ENCODE peak calls at places on chromosome 18, in four cellular contexts. One of them, this sample, is unnamed.

GRCh38 chr18:48459016-48459415 is 49.8 kb upstream of the ZBTB7C start:
- DNase-seq in fibroblast of lung: no peak
- DNase-seq in suprapubic skin: no peak
- DNase-seq in CD8-positive, alpha-beta T cell: no peak
- DNase-seq in this sample: no peak

GRCh38 chr18:31248783-31249521 is 69.0 kb upstream of the DSG1 start:
- DNase-seq in fibroblast of lung: peak; percentile 91
- DNase-seq in suprapubic skin: no peak
- DNase-seq in CD8-positive, alpha-beta T cell: no peak
- DNase-seq in this sample: no peak

GRCh38 chr18:6785001-6785400 is 55.5 kb downstream of the ARHGAP28 start:
- DNase-seq in fibroblast of lung: peak; percentile 58
- DNase-seq in suprapubic skin: no peak
- DNase-seq in CD8-positive, alpha-beta T cell: no peak
- DNase-seq in this sample: no peak

GRCh38 chr18:49731421-49731841 is 81.9 kb downstream of the ACAA2 start:
- DNase-seq in fibroblast of lung: no peak
- DNase-seq in suprapubic skin: no peak
- DNase-seq in CD8-positive, alpha-beta T cell: no peak
- DNase-seq in this sample: no peak

GRCh38 chr18:54269924-54270844 is 867 bp downstream of the POLI start:
- DNase-seq in fibroblast of lung: peak; percentile 53
- DNase-seq in suprapubic skin: no peak
- DNase-seq in CD8-positive, alpha-beta T cell: peak; percentile 23
- DNase-seq in this sample: no peak

GRCh38 chr18:79378416-79379250 is 17.1 kb upstream of the NFATC1 start:
- DNase-seq in fibroblast of lung: peak; percentile 63
- DNase-seq in suprapubic skin: peak; percentile 89
- DNase-seq in CD8-positive, alpha-beta T cell: peak; percentile 74
- DNase-seq in this sample: no peak

GRCh38 chr18:31102020-31102684 is at the start of gene DSC2:
- DNase-seq in fibroblast of lung: peak; percentile 11
- DNase-seq in suprapubic skin: peak; percentile 68
- DNase-seq in CD8-positive, alpha-beta T cell: no peak
- DNase-seq in this sample: no peak

GRCh38 chr18:59697236-59697932 is at the start of gene CCBE1:
- DNase-seq in fibroblast of lung: peak; percentile 71
- DNase-seq in suprapubic skin: peak; percentile 78
- DNase-seq in CD8-positive, alpha-beta T cell: no peak
- DNase-seq in this sample: no peak

GRCh38 chr18:13120967-13121586 is 97.5 kb upstream of the LDLRAD4 start:
- DNase-seq in fibroblast of lung: peak; percentile 86
- DNase-seq in suprapubic skin: no peak
- DNase-seq in CD8-positive, alpha-beta T cell: no peak
- DNase-seq in this sample: no peak

GRCh38 chr18:58569490-58569911 is 59.4 kb downstream of the ALPK2 start:
- DNase-seq in fibroblast of lung: no peak
- DNase-seq in suprapubic skin: no peak
- DNase-seq in CD8-positive, alpha-beta T cell: no peak
- DNase-seq in this sample: peak; percentile 46

GRCh38 chr18:2316082-2316481 is 255.2 kb downstream of the METTL4 start:
- DNase-seq in fibroblast of lung: peak; percentile 42
- DNase-seq in suprapubic skin: no peak
- DNase-seq in CD8-positive, alpha-beta T cell: no peak
- DNase-seq in this sample: no peak
- H3K4me3 ChIP-seq in fibroblast of lung: no peak overlapping the region
- H3K4me3 ChIP-seq in suprapubic skin: no peak overlapping the region
- H3K4me3 ChIP-seq in CD8-positive, alpha-beta T cell: no peak overlapping the region
- H3K4me3 ChIP-seq in this sample: no peak overlapping the region

GRCh38 chr18:62409821-62410220 is 84.7 kb downstream of the TNFRSF11A start:
- DNase-seq in fibroblast of lung: no peak
- DNase-seq in suprapubic skin: no peak
- DNase-seq in CD8-positive, alpha-beta T cell: no peak
- DNase-seq in this sample: no peak

GRCh38 chr18:62412248-62412979 is 87.3 kb downstream of the TNFRSF11A start:
- DNase-seq in fibroblast of lung: no peak
- DNase-seq in suprapubic skin: no peak
- DNase-seq in CD8-positive, alpha-beta T cell: no peak
- DNase-seq in this sample: no peak

GRCh38 chr18:62418258-62418657 is 93.1 kb downstream of the TNFRSF11A start:
- DNase-seq in fibroblast of lung: no peak
- DNase-seq in suprapubic skin: no peak
- DNase-seq in CD8-positive, alpha-beta T cell: no peak
- DNase-seq in this sample: no peak

GRCh38 chr18:62407660-62408059 is 82.5 kb downstream of the TNFRSF11A start:
- DNase-seq in fibroblast of lung: no peak
- DNase-seq in suprapubic skin: no peak
- DNase-seq in CD8-positive, alpha-beta T cell: no peak
- DNase-seq in this sample: no peak

GRCh38 chr18:62413189-62413588 is 88.1 kb downstream of the TNFRSF11A start:
- DNase-seq in fibroblast of lung: no peak
- DNase-seq in suprapubic skin: no peak
- DNase-seq in CD8-positive, alpha-beta T cell: no peak
- DNase-seq in this sample: no peak
- H3K4me3 ChIP-seq in fibroblast of lung: no peak overlapping the region
- H3K4me3 ChIP-seq in suprapubic skin: no peak overlapping the region
- H3K4me3 ChIP-seq in CD8-positive, alpha-beta T cell: no peak overlapping the region
- H3K4me3 ChIP-seq in this sample: no peak overlapping the region

GRCh38 chr18:78087338-78087737 is 837.7 kb downstream of the GALR1 start:
- DNase-seq in fibroblast of lung: no peak
- DNase-seq in suprapubic skin: no peak
- DNase-seq in CD8-positive, alpha-beta T cell: no peak
- DNase-seq in this sample: no peak

GRCh38 chr18:78085241-78086185 is 835.9 kb downstream of the GALR1 start:
- DNase-seq in fibroblast of lung: no peak
- DNase-seq in suprapubic skin: no peak
- DNase-seq in CD8-positive, alpha-beta T cell: no peak
- DNase-seq in this sample: no peak

GRCh38 chr18:78082776-78083175 is 833.1 kb downstream of the GALR1 start:
- DNase-seq in fibroblast of lung: no peak
- DNase-seq in suprapubic skin: no peak
- DNase-seq in CD8-positive, alpha-beta T cell: no peak
- DNase-seq in this sample: no peak

GRCh38 chr18:78090584-78090983 is 840.9 kb downstream of the GALR1 start:
- DNase-seq in fibroblast of lung: no peak
- DNase-seq in suprapubic skin: no peak
- DNase-seq in CD8-positive, alpha-beta T cell: no peak
- DNase-seq in this sample: no peak

DNA sequence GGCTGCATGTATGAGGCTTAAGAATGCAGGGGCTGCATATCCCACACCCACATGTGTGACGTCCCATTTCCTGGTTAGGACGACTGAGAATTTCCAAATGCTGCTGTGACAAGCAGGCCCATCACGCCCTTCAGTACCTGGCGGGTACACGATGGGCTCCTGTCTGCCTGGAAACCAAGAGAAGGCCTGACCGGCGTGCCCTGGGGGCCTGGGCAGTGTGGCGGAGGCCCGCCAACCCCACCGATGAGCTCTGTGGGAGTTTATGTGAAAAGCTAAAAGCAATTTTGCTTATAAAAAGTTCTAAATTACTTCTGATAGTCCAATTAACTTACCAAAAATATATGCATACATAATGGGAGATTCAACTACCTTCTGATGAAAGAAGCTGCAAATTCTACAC is 837.3 kb downstream of the GALR1 start:
- DNase-seq in fibroblast of lung: no peak
- DNase-seq in suprapubic skin: no peak
- DNase-seq in CD8-positive, alpha-beta T cell: no peak
- DNase-seq in this sample: no peak
- H3K4me3 ChIP-seq in fibroblast of lung: no peak overlapping the region
- H3K4me3 ChIP-seq in suprapubic skin: no peak overlapping the region
- H3K4me3 ChIP-seq in CD8-positive, alpha-beta T cell: no peak overlapping the region
- H3K4me3 ChIP-seq in this sample: no peak overlapping the region

DNA sequence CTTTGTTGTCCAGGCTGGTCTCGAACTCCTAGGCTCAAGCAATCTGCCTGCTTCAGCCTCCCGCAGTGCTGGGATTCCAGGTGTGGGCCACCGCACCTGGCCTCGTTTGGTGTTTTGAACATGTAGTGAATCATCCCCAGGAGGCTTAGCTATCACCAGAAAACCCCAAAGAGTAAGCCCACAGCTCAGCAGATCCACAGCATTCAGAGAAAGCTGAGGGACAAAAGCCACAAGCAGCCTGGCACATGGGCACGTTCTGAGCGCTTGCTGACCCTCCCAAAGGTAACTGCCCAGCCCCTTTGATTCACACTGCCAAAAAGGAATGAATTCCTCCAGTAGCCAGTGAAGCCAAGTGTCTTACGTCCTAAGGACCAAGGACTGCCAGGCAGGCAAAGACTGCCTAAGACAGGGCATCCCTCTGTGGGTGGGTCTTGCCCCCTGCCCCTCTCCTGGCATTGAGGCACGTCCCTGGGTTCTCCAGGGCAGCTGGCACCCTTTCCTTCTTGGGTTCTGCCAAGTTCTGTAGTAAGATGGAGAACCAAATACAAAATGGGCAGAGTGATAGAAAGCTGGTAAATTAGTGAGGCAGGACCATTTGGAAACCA is 31.7 kb downstream of the MBP start:
- DNase-seq in fibroblast of lung: peak; percentile 31
- DNase-seq in suprapubic skin: no peak
- DNase-seq in CD8-positive, alpha-beta T cell: no peak
- DNase-seq in this sample: no peak
- H3K4me3 ChIP-seq in fibroblast of lung: peak overlapping the region; percentile 8
- H3K4me3 ChIP-seq in suprapubic skin: no peak overlapping the region
- H3K4me3 ChIP-seq in CD8-positive, alpha-beta T cell: peak overlapping the region; percentile 9
- H3K4me3 ChIP-seq in this sample: peak overlapping the region; percentile 6

DNA sequence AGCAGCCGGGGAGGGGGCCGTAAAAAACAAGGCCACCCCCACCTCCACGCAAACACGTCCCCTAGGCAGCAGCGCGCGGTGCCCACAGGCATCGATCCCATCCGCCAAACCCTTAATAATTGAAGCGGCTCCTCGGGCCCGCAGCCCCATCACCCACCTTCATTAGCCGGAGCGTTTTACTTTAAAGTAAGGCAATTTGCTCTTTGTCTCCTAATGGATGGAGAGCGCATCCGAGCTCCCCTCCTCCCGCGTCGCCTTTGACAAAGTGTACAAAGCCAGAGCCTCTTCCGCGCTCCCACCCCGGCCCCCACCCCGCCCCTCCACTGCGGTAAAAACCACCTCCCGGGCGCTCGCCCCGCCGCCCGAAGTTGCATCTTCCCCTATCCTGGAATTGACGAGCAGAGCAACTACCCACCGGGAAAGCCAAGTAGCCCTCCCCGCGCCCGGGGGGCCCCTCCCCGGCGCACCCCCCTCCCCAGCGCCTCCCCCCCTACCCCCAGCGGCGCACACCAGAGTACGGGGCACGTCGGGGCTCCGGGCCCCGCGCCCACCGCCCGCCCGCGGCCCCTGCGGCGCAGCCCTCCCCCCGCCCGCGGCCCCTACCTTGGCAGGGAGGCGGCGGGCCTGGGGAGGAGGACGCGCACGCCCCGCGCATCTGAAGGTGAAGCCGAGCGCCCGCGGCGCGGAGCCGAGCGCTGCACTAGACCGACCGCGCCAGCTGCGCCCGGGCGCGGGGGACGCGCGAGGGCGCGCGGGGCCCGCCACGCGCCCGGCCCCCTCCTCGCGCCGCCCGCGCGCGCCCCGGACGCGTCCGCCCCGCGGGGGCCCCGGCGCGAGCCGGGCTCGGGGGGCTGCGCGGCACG is at the start of gene ZNF516:
- DNase-seq in fibroblast of lung: peak; percentile 44
- DNase-seq in suprapubic skin: peak; percentile 77
- DNase-seq in CD8-positive, alpha-beta T cell: no peak
- DNase-seq in this sample: no peak
- H3K4me3 ChIP-seq in fibroblast of lung: peak within 1 kb of the TSS; percentile 74
- H3K4me3 ChIP-seq in suprapubic skin: peak within 1 kb of the TSS; percentile 84
- H3K4me3 ChIP-seq in CD8-positive, alpha-beta T cell: peak within 1 kb of the TSS; percentile 99
- H3K4me3 ChIP-seq in this sample: peak within 1 kb of the TSS; percentile 99

GRCh38 chr18:51559198-51559901 is 361.9 kb upstream of the MEX3C start:
- DNase-seq in fibroblast of lung: peak; percentile 14
- DNase-seq in suprapubic skin: no peak
- DNase-seq in CD8-positive, alpha-beta T cell: no peak
- DNase-seq in this sample: no peak
- H3K4me3 ChIP-seq in fibroblast of lung: no peak overlapping the region
- H3K4me3 ChIP-seq in suprapubic skin: no peak overlapping the region
- H3K4me3 ChIP-seq in CD8-positive, alpha-beta T cell: no peak overlapping the region
- H3K4me3 ChIP-seq in this sample: no peak overlapping the region